ENCODE peak calls at places on chromosomes 1 and 21, in nine cellular contexts. R is kidney; K is activated CD8-positive, alpha-beta memory T cell treated with anti-CD3 and anti-CD28 coated beads, Interleukin-2, amount 50 U/mL, for 4 hours; L is GOT3; A is activated naive CD4-positive, alpha-beta T cell; G is left ventricle myocardium inferior; M is memory B cell; P is fibroblast of pulmonary artery; Q is Karpas-422. Y is an unnamed sample.

GRCh38 chr1:168623003-168623828 is 46.8 kb downstream of the XCL1 start:
- DNase-seq in G (no peak), R (no peak), M (no peak), L (no peak), A (no peak), K (no peak), Q (no peak), P (peak), Y (peak)

GRCh38 chr1:198936371-198937083 is 297.7 kb downstream of the PTPRC start:
- DNase-seq in Q (peak), K (no peak), M (no peak), L (no peak), A (no peak), P (peak), G (no peak), R (no peak), Y (no peak)

GRCh38 chr1:158126425-158126824 is 54.3 kb upstream of the CD1D start:
- DNase-seq in G (no peak), P (no peak), K (no peak), R (no peak), L (no peak), A (no peak), Q (no peak), M (no peak), Y (no peak)

GRCh38 chr21:24298040-24298439 is 1309.2 kb downstream of the MRPL39 start:
- DNase-seq in L (no peak), A (no peak), P (no peak), K (no peak), G (no peak), M (no peak), R (no peak), Q (no peak), Y (no peak)

GRCh38 chr1:248828845-248829244 is 3.1 kb upstream of the SH3BP5L start:
- DNase-seq in G (no peak), M (no peak), R (no peak), L (no peak), Q (no peak), A (no peak), P (peak), K (no peak), Y (no peak)

GRCh38 chr1:162627662-162628296 is 4.5 kb upstream of the DDR2 start:
- DNase-seq in G (no peak), K (no peak), P (peak), M (no peak), R (no peak), A (no peak), L (no peak), Q (peak), Y (no peak)

GRCh38 chr1:112395832-112396667 is at the start of gene CTTNBP2NL:
- DNase-seq in L (peak), G (peak), K (peak), Q (peak), M (peak), R (peak), A (peak), P (peak), Y (peak)

GRCh38 chr1:110011527-110012041 is 22.8 kb upstream of the STRIP1 start:
- DNase-seq in G (no peak), L (no peak), M (peak), Q (peak), P (peak), K (no peak), R (no peak), A (no peak), Y (no peak)

GRCh38 chr1:167416506-167416905 is 101.8 kb downstream of the CD247 start:
- DNase-seq in R (no peak), L (no peak), G (no peak), Q (no peak), A (no peak), M (no peak), P (no peak), K (no peak), Y (no peak)

GRCh38 chr1:7339953-7340352 is 431.1 kb upstream of the VAMP3 start:
- DNase-seq in G (no peak), P (peak), A (no peak), Q (no peak), M (no peak), R (no peak), K (no peak), L (no peak), Y (no peak)

GRCh38 chr1:46301406-46302090 is 1.9 kb downstream of the LRRC41 start:
- DNase-seq in R (peak), P (peak), G (no peak), L (no peak), K (no peak), Q (peak), M (peak), A (no peak), Y (no peak)

GRCh38 chr1:76254165-76255043 is 179.9 kb downstream of the ST6GALNAC3 start:
- DNase-seq in Q (no peak), R (no peak), A (no peak), L (no peak), G (no peak), M (no peak), K (no peak), P (peak), Y (no peak)

GRCh38 chr1:47978486-47978885 is 18.7 kb downstream of the TRABD2B start:
- DNase-seq in A (no peak), P (no peak), K (no peak), G (no peak), L (no peak), Q (no peak), R (no peak), M (no peak), Y (no peak)

GRCh38 chr1:203196371-203196770 is 9.9 kb upstream of the CHI3L1 start:
- DNase-seq in L (no peak), A (no peak), M (no peak), R (no peak), Q (no peak), G (no peak), K (no peak), P (no peak), Y (no peak)

GRCh38 chr21:25639922-25640670 is 1.0 kb downstream of the JAM2 start:
- DNase-seq in M (peak), G (peak), K (peak), Q (no peak), P (no peak), L (no peak), A (no peak), R (peak), Y (no peak)

GRCh38 chr1:14424325-14425000 is 174.0 kb upstream of the KAZN start:
- DNase-seq in R (no peak), Q (no peak), P (no peak), M (no peak), K (no peak), G (no peak), L (no peak), A (no peak), Y (no peak)

GRCh38 chr1:150410582-150411101 is 46.7 kb downstream of the RPRD2 start:
- DNase-seq in K (no peak), M (no peak), R (no peak), A (no peak), P (peak), L (no peak), G (no peak), Q (no peak), Y (no peak)

GRCh38 chr21:45420061-45420521 is 15.1 kb downstream of the COL18A1 start:
- DNase-seq in K (no peak), L (no peak), G (peak), R (peak), P (no peak), A (no peak), Q (no peak), M (no peak), Y (no peak)

GRCh38 chr1:3067301-3067670 is 1.7 kb upstream of the PRDM16 start:
- DNase-seq in A (no peak), K (no peak), L (no peak), G (peak), R (no peak), M (no peak), P (no peak), Q (no peak), Y (no peak)

GRCh38 chr1:110067429-110067956 is 3.0 kb downstream of the ALX3 start:
- DNase-seq in A (no peak), G (no peak), K (no peak), Q (no peak), R (no peak), M (no peak), P (no peak), L (no peak), Y (no peak)

GRCh38 chr1:205774277-205775014 is 836 bp downstream of the RAB29 start:
- DNase-seq in Q (no peak), R (no peak), M (peak), G (no peak), K (peak), P (peak), L (no peak), A (peak), Y (no peak)

GRCh38 chr1:3471356-3472087 is 17.1 kb downstream of the ARHGEF16 start:
- DNase-seq in M (no peak), K (no peak), R (peak), P (peak), Q (no peak), L (no peak), G (peak), A (no peak), Y (peak)

GRCh38 chr1:189597083-189597482 is 880.6 kb downstream of the BRINP3 start:
- DNase-seq in R (no peak), L (no peak), Q (no peak), G (no peak), P (no peak), A (no peak), K (no peak), M (no peak), Y (no peak)

GRCh38 chr21:41328660-41329300 is 12.2 kb downstream of the FAM3B start:
- DNase-seq in R (no peak), P (peak), M (no peak), G (no peak), L (no peak), K (no peak), A (no peak), Q (no peak), Y (no peak)

GRCh38 chr1:115251856-115252255 is 86.2 kb downstream of the NGF start:
- DNase-seq in A (no peak), K (no peak), G (no peak), M (no peak), R (no peak), L (no peak), P (peak), Q (no peak), Y (peak)

GRCh38 chr1:244218220-244218619 is 167.1 kb downstream of the ZBTB18 start:
- DNase-seq in G (no peak), P (no peak), K (no peak), A (no peak), R (no peak), L (no peak), Q (no peak), M (no peak), Y (no peak)

GRCh38 chr1:160221089-160221488 is 15.9 kb downstream of the PEA15 start:
- DNase-seq in G (no peak), K (no peak), A (no peak), Q (no peak), R (no peak), L (no peak), P (peak), M (no peak), Y (no peak)

GRCh38 chr21:33688343-33688742 is 46.0 kb downstream of the ITSN1 start:
- DNase-seq in Q (no peak), R (no peak), M (no peak), L (no peak), K (no peak), P (no peak), A (no peak), G (no peak), Y (peak)

GRCh38 chr1:244327533-244327932 is 124.2 kb downstream of the ADSS2 start:
- DNase-seq in M (no peak), P (no peak), A (no peak), Q (peak), L (no peak), G (no peak), K (no peak), R (no peak), Y (no peak)

GRCh38 chr21:35226960-35227741 is 178.0 kb upstream of the RUNX1 start:
- DNase-seq in K (no peak), G (no peak), Q (peak), P (no peak), R (no peak), M (peak), L (no peak), A (peak), Y (no peak)

GRCh38 chr1:41330588-41331545 is 30.4 kb upstream of the FOXO6 start:
- DNase-seq in P (no peak), M (no peak), R (no peak), Q (no peak), L (no peak), A (no peak), K (no peak), G (no peak), Y (no peak)

GRCh38 chr1:109892476-109893368 is 17.9 kb upstream of the CSF1 start:
- DNase-seq in M (no peak), K (no peak), L (no peak), Q (no peak), R (no peak), A (no peak), G (no peak), P (peak), Y (no peak)